ENCODE peak calls at places on chromosomes 12 and 14, in seven cellular contexts. Z, F, O, U, B, I and V are unnamed samples.

GRCh38 chr14:73722581-73722980 is 8.4 kb upstream of the PNMA1 start:
- DNase-seq in Z (no peak), F (no peak), O (no peak), U (no peak), B (no peak), I (no peak), V (no peak)

GRCh38 chr12:50507474-50507838 is 2.7 kb downstream of the DIP2B start:
- DNase-seq in Z (no peak), F (no peak), O (no peak), U (no peak), B (no peak), I (no peak), V (no peak)

GRCh38 chr14:45038865-45039264 is 45.1 kb upstream of the PRPF39 start:
- DNase-seq in Z (no peak), F (no peak), O (no peak), U (no peak), B (no peak), I (no peak), V (no peak)

GRCh38 chr14:44589180-44589579 is 82.1 kb upstream of the FSCB start:
- DNase-seq in Z (peak), F (no peak), O (no peak), U (no peak), B (no peak), I (no peak), V (no peak)

GRCh38 chr12:109827080-109827479 is 6.1 kb downstream of the TRPV4 start:
- DNase-seq in Z (no peak), F (no peak), O (no peak), U (no peak), B (no peak), I (no peak), V (no peak)

GRCh38 chr12:109461049-109461845 is 15.9 kb downstream of the KCTD10 start:
- DNase-seq in Z (no peak), F (no peak), O (no peak), U (no peak), B (peak), I (peak), V (no peak)

GRCh38 chr12:71721781-71722511 is 32.7 kb upstream of the RAB21 start:
- DNase-seq in Z (no peak), F (no peak), O (no peak), U (no peak), B (no peak), I (no peak), V (no peak)

GRCh38 chr12:121188227-121188626 is 21.7 kb upstream of the P2RX4 start:
- DNase-seq in Z (no peak), F (no peak), O (no peak), U (no peak), B (no peak), I (no peak), V (no peak)

GRCh38 chr14:61860294-61860918 is 98.2 kb downstream of the SNAPC1 start:
- DNase-seq in Z (peak), F (peak), O (peak), U (peak), B (peak), I (peak), V (no peak)

GRCh38 chr12:118607831-118608230 is 231.5 kb downstream of the SUDS3 start:
- DNase-seq in Z (no peak), F (no peak), O (no peak), U (no peak), B (no peak), I (no peak), V (no peak)

GRCh38 chr14:101711041-101711861 is 50.3 kb upstream of the PPP2R5C start:
- DNase-seq in Z (no peak), F (no peak), O (no peak), U (no peak), B (no peak), I (no peak), V (no peak)

GRCh38 chr14:53715390-53715730 is 241.3 kb downstream of the BMP4 start:
- DNase-seq in Z (no peak), F (peak), O (no peak), U (no peak), B (no peak), I (peak), V (peak)

GRCh38 chr12:124466200-124467128 is 100.9 kb downstream of the NCOR2 start:
- DNase-seq in Z (no peak), F (no peak), O (peak), U (no peak), B (peak), I (peak), V (no peak)

GRCh38 chr14:94081386-94081820 is 293 bp downstream of the IFI27L1 start:
- DNase-seq in Z (peak), F (no peak), O (no peak), U (no peak), B (no peak), I (peak), V (no peak)

GRCh38 chr12:57130941-57131340 is 2.7 kb downstream of the LRP1 start:
- DNase-seq in Z (no peak), F (no peak), O (no peak), U (no peak), B (no peak), I (no peak), V (no peak)